ENCODE peak calls at places on chromosomes 16 and 17, in five cellular contexts. L is mesendoderm, P is stomach, W is nucleus accumbens, Y is RWPE1. D is an unnamed sample.

GRCh38 chr17:80891096-80892018 is 100.3 kb upstream of the CHMP6 start:
- DNase-seq in L (no peak), P (peak), W (no peak), Y (peak), D (no peak)

GRCh38 chr17:4043862-4044261 is 79.6 kb upstream of the ATP2A3 start:
- DNase-seq in L (no peak), P (peak), W (no peak), Y (no peak), D (no peak)

GRCh38 chr17:47882247-47882646 is 13.8 kb upstream of the SP2 start:
- DNase-seq in L (no peak), P (peak), W (no peak), Y (no peak), D (no peak)

GRCh38 chr16:30186782-30187555 is 3.6 kb downstream of the CORO1A start:
- DNase-seq in L (peak), P (peak), W (no peak), Y (no peak), D (peak)

GRCh38 chr17:73952498-73953205 is 250.8 kb upstream of the RPL38 start:
- DNase-seq in L (peak), P (peak), W (peak), Y (peak), D (peak)

GRCh38 chr17:36496018-36496789 is 9.7 kb downstream of the ZNHIT3 start:
- DNase-seq in L (peak), P (no peak), W (peak), Y (no peak), D (no peak)

GRCh38 chr17:41496803-41497484 is 7.2 kb upstream of the KRT36 start:
- DNase-seq in L (peak), P (peak), W (no peak), Y (peak), D (peak)

GRCh38 chr17:82898976-82899514 is 59.2 kb upstream of the ZNF750 start:
- DNase-seq in L (no peak), P (no peak), W (no peak), Y (no peak), D (no peak)

GRCh38 chr17:77208217-77208808 is 67.5 kb downstream of the SEC14L1 start:
- DNase-seq in L (peak), P (peak), W (peak), Y (no peak), D (peak)

GRCh38 chr17:81961087-81961514 is at the start of gene NOTUM:
- DNase-seq in L (peak), P (no peak), W (no peak), Y (no peak), D (no peak)

GRCh38 chr16:75181630-75182029 is 25.3 kb downstream of the CTRB2 start:
- DNase-seq in L (no peak), P (no peak), W (no peak), Y (no peak), D (no peak)

GRCh38 chr17:34645636-34646035 is 66.3 kb downstream of the TMEM132E start:
- DNase-seq in L (no peak), P (no peak), W (no peak), Y (no peak), D (no peak)

GRCh38 chr16:23826528-23827244 is 9.1 kb upstream of the PRKCB start:
- DNase-seq in L (no peak), P (no peak), W (no peak), Y (no peak), D (no peak)

GRCh38 chr16:70428178-70428998 is 10.5 kb downstream of the ST3GAL2 start:
- DNase-seq in L (peak), P (peak), W (peak), Y (peak), D (peak)

GRCh38 chr17:70073799-70074198 is 1.2 kb upstream of the KCNJ16 start:
- DNase-seq in L (no peak), P (no peak), W (no peak), Y (no peak), D (no peak)

GRCh38 chr17:28372203-28372944 is 880 bp downstream of the SARM1 start:
- DNase-seq in L (peak), P (no peak), W (no peak), Y (no peak), D (no peak)

D was measured in testis.